ENCODE peak calls at places on chromosomes 5 and 9, in five cellular contexts. F is GM13976, H is type B pancreatic cell, L is right atrium auricular region, V is tibial nerve. G is an unnamed sample.

GRCh38 chr5:138686668-138687067 is 66.6 kb upstream of the CTNNA1 start:
- DNase-seq in L (no peak), H (no peak), F (no peak), V (no peak), G (no peak)

GRCh38 chr5:54247226-54247625 is 63.1 kb downstream of the ARL15 start:
- DNase-seq in F (no peak), L (no peak), H (no peak), V (no peak), G (no peak)

GRCh38 chr5:122408592-122409219 is 96.7 kb downstream of the SNCAIP start:
- DNase-seq in F (no peak), H (no peak), L (no peak), V (no peak), G (no peak)

GRCh38 chr5:124160265-124160664 is 586.2 kb downstream of the ZNF608 start:
- DNase-seq in F (no peak), L (no peak), H (no peak), V (no peak), G (no peak)

GRCh38 chr5:69493235-69493925 is 790 bp downstream of the OCLN start:
- DNase-seq in F (peak), V (no peak), L (no peak), H (peak), G (no peak)

GRCh38 chr5:616342-617039 is 4.4 kb downstream of the CEP72 start:
- DNase-seq in H (peak), L (no peak), V (no peak), F (no peak), G (peak)

GRCh38 chr9:129270205-129270604 is 92.1 kb upstream of the IER5L start:
- DNase-seq in L (no peak), H (no peak), V (no peak), F (peak), G (no peak)

GRCh38 chr9:117407436-117408022 is 7.3 kb downstream of the ASTN2 start:
- DNase-seq in F (no peak), V (no peak), L (no peak), H (no peak), G (no peak)

GRCh38 chr5:174307656-174308271 is 262.3 kb downstream of the NSG2 start:
- DNase-seq in V (no peak), L (peak), H (peak), F (no peak), G (no peak)

GRCh38 chr5:177304392-177305119 is 957 bp downstream of the PRELID1 start:
- DNase-seq in V (no peak), F (peak), L (peak), H (no peak), G (no peak)

GRCh38 chr5:18944771-18945170 is 1043.2 kb downstream of the CDH18 start:
- DNase-seq in V (no peak), F (no peak), H (no peak), L (no peak), G (no peak)

GRCh38 chr5:117621921-117622320 is 1047.3 kb upstream of the SEMA6A start:
- DNase-seq in H (no peak), V (no peak), F (no peak), L (no peak), G (no peak)

GRCh38 chr5:116479776-116480675 is 94.6 kb downstream of the SEMA6A start:
- DNase-seq in V (no peak), L (no peak), H (no peak), F (no peak), G (no peak)

GRCh38 chr5:36054646-36055045 is 12.0 kb downstream of the UGT3A2 start:
- DNase-seq in L (no peak), V (no peak), H (no peak), F (no peak), G (no peak)

GRCh38 chr9:91037511-91038482 is 236.2 kb downstream of the SYK start:
- DNase-seq in L (peak), V (no peak), F (no peak), H (no peak), G (peak)

DNA sequence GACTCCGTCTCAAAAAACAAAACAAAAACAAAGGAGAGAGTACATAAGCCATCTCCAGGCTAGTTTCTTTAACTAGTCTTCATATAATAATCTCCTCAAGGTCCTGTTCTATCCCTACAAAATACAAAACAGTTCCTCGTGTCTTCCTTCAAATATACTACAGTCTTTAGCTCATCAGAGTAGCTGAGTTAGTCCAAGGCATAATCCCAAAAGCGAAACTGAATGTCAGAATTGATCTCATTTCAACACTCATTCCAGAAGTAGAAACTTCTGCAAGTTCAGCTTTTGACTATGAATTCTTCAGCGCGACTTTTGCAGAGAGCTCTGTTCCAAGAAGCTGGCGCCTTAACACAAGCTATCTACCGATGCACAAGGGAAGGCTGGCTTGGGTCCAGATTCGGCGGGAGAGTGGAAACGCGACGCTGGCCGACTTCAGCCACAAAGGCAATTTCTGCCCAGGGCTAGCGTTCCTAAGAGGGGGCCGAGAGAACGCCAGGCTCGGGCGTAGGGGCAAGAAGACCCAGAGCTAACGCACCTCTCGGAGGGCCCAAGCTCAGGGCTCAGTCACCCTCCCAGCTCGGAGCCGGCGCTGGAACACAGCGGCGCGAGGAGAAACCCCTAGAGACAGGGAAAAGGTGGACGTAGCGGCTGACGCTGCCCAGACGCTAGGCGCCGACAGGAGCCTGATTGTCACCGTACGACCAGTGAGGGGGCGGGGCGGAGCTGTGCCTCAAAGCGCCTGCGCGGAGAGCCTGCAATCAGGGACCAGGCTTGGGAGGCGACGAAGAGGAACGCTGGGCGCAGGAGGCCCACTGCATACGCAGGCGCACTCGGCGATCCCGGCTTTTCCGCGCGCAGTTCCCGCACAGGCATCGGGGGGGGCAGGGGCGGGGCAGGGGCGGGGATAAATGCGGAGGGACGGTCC is 469 bp upstream of the HSDL2 start:
- DNase-seq in F (peak), L (peak), H (peak), V (peak), G (peak)
- TF ChIP-seq CTCF in F (no peak), L (no peak), H (peak), V (peak), G (no peak)

GRCh38 chr9:68726489-68726888 is 21.4 kb downstream of the PIP5K1B start:
- DNase-seq in H (no peak), L (no peak), V (no peak), F (no peak), G (no peak)
- TF ChIP-seq CTCF in H (no peak), L (no peak), V (no peak), F (no peak), G (no peak)

DNA sequence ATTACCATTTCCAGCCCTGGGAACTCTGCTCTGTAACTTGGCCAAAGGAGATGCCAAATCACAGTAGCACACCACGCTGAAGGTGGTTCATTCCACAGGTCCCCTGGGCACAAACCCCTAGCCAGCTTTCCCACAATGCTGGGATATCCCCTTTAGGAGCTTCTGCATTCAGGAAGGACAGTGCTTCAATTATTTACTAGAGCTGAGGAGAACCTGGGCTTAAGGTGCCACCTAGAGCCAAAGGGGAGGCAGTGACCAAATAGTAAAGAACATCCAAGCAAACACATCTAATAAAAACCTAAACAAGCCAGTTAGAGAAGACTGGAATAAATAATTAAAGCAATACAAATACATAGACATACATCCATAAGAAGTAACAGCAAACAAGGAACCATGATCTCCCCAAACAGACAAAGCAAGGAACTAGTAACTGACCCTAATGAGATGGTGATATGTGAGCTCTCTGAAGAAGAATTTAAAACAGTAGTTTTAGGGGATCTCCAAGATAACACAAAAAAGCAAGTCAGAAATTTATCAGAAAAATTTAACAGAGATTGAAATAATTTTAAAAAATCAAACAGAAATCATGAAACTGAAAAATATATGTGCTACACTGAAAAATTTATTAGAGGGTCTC is 14.6 kb downstream of the KIF4B start:
- DNase-seq in F (no peak), H (no peak), L (no peak), V (no peak), G (no peak)
- TF ChIP-seq CTCF in F (no peak), H (no peak), L (no peak), V (no peak), G (no peak)

GRCh38 chr5:92467695-92468094 is 1084.6 kb upstream of the ARRDC3 start:
- DNase-seq in H (no peak), V (no peak), F (no peak), L (no peak), G (no peak)

GRCh38 chr5:92472981-92473566 is 1090.0 kb upstream of the ARRDC3 start:
- DNase-seq in V (no peak), L (no peak), F (no peak), H (no peak), G (no peak)

GRCh38 chr5:92471861-92472260 is 1088.7 kb upstream of the ARRDC3 start:
- DNase-seq in F (no peak), L (no peak), V (no peak), H (no peak), G (no peak)

GRCh38 chr5:92468307-92468706 is 1085.2 kb upstream of the ARRDC3 start:
- DNase-seq in V (no peak), H (no peak), F (no peak), L (no peak), G (no peak)

DNA sequence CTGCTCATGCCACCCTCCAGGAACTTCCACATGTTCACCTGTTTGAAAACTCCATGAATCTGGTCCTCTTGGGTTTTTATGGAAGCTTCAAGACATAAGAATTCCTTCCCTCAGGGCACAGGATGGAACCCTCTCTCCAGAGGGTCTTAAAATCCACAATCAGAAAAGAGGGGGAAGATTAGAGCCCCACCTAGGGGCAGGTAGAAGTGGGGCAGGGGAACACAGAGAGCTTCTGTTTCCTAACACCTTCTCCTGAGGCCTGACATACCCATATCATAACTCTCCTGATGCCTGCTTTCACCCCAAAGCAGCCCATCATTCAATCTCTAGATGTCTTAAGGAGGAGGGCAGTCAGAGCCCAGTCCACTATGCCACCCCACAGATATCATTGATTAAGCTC is 1087.7 kb upstream of the ARRDC3 start:
- DNase-seq in F (no peak), V (no peak), L (no peak), H (no peak), G (no peak)
- TF ChIP-seq CTCF in F (peak), V (no peak), L (no peak), H (no peak), G (no peak)

GRCh38 chr5:180291234-180291940 is 496 bp downstream of the MAPK9 start:
- DNase-seq in V (no peak), L (peak), H (no peak), F (peak), G (no peak)
- TF ChIP-seq CTCF in V (no peak), L (no peak), H (peak), F (peak), G (no peak)

GRCh38 chr5:149599375-149599774 is 18.1 kb downstream of the ARHGEF37 start:
- DNase-seq in H (no peak), L (no peak), F (no peak), V (no peak), G (no peak)

GRCh38 chr5:149596712-149597111 is 15.4 kb downstream of the ARHGEF37 start:
- DNase-seq in V (no peak), H (no peak), F (no peak), L (no peak), G (no peak)

GRCh38 chr5:149600932-149601331 is 19.6 kb downstream of the ARHGEF37 start:
- DNase-seq in F (no peak), H (no peak), L (no peak), V (no peak), G (no peak)

GRCh38 chr5:149597618-149598017 is 16.3 kb downstream of the ARHGEF37 start:
- DNase-seq in V (no peak), H (no peak), L (no peak), F (no peak), G (no peak)

GRCh38 chr5:149598966-149599365 is 17.7 kb downstream of the ARHGEF37 start:
- DNase-seq in L (no peak), F (no peak), H (no peak), V (no peak), G (no peak)
- TF ChIP-seq CTCF in L (no peak), F (no peak), H (no peak), V (no peak), G (no peak)

GRCh38 chr9:1619915-1620705 is 395.0 kb upstream of the SMARCA2 start:
- DNase-seq in L (no peak), V (no peak), F (no peak), H (no peak), G (no peak)
- TF ChIP-seq CTCF in L (no peak), V (no peak), F (no peak), H (peak), G (no peak)

GRCh38 chr5:13660072-13660471 is 284.4 kb downstream of the DNAH5 start:
- DNase-seq in H (no peak), F (no peak), V (no peak), L (no peak), G (no peak)
- TF ChIP-seq CTCF in H (peak), F (no peak), V (no peak), L (no peak), G (no peak)

GRCh38 chr9:89807682-89808075 is 202.9 kb downstream of the GADD45G start:
- DNase-seq in L (peak), H (peak), V (no peak), F (no peak), G (no peak)
- TF ChIP-seq CTCF in L (no peak), H (no peak), V (no peak), F (no peak), G (no peak)

G was measured in omental fat pad.